ENCODE peak calls at places on chromosomes 4 and X, in four cellular contexts. One of them, this sample, is unnamed.

GRCh38 chr4:102308032-102308799 is 37.1 kb downstream of the SLC39A8 start:
- DNase-seq in mesothelial cell of epicardium: no peak
- DNase-seq in fibroblast of mammary gland: peak; percentile 17
- DNase-seq in neural crest cell: no peak
- DNase-seq in this sample: no peak

GRCh38 chr4:180828455-180829018 is 1414.7 kb upstream of the TENM3 start:
- DNase-seq in fibroblast of mammary gland: peak; percentile 85
- DNase-seq in neural crest cell: peak; percentile 48
- DNase-seq in mesothelial cell of epicardium: no peak
- DNase-seq in this sample: no peak

GRCh38 chr4:80012291-80012690 is 60.7 kb downstream of the ANTXR2 start:
- DNase-seq in neural crest cell: no peak
- DNase-seq in fibroblast of mammary gland: no peak
- DNase-seq in mesothelial cell of epicardium: no peak
- DNase-seq in this sample: no peak

GRCh38 chr4:33107813-33108212 is 2387.6 kb downstream of the PCDH7 start:
- DNase-seq in mesothelial cell of epicardium: no peak
- DNase-seq in fibroblast of mammary gland: peak; percentile 56
- DNase-seq in neural crest cell: no peak
- DNase-seq in this sample: no peak

GRCh38 chrX:39477438-39478120 is 620.2 kb downstream of the BCOR start:
- DNase-seq in mesothelial cell of epicardium: no peak
- DNase-seq in neural crest cell: peak; percentile 32
- DNase-seq in fibroblast of mammary gland: no peak
- DNase-seq in this sample: peak; percentile 15

GRCh38 chrX:25013593-25014365 is 2.0 kb downstream of the ARX start:
- DNase-seq in mesothelial cell of epicardium: no peak
- DNase-seq in neural crest cell: no peak
- DNase-seq in fibroblast of mammary gland: no peak
- DNase-seq in this sample: no peak

GRCh38 chr4:177574446-177574845 is 132.2 kb upstream of the AGA start:
- DNase-seq in mesothelial cell of epicardium: no peak
- DNase-seq in neural crest cell: no peak
- DNase-seq in fibroblast of mammary gland: peak; percentile 40
- DNase-seq in this sample: no peak

GRCh38 chr4:5686338-5686737 is 22.0 kb downstream of the EVC2 start:
- DNase-seq in mesothelial cell of epicardium: no peak
- DNase-seq in fibroblast of mammary gland: no peak
- DNase-seq in neural crest cell: no peak
- DNase-seq in this sample: no peak

GRCh38 chr4:159487284-159487747 is 384.4 kb downstream of the RAPGEF2 start:
- DNase-seq in fibroblast of mammary gland: peak; percentile 75
- DNase-seq in mesothelial cell of epicardium: no peak
- DNase-seq in neural crest cell: peak; percentile 49
- DNase-seq in this sample: no peak

GRCh38 chr4:94766856-94767255 is 9.1 kb downstream of the BMPR1B start:
- DNase-seq in mesothelial cell of epicardium: no peak
- DNase-seq in neural crest cell: no peak
- DNase-seq in fibroblast of mammary gland: peak; percentile 82
- DNase-seq in this sample: no peak

GRCh38 chr4:176320976-176321361 is 1.2 kb downstream of the SPCS3 start:
- DNase-seq in mesothelial cell of epicardium: no peak
- DNase-seq in neural crest cell: no peak
- DNase-seq in fibroblast of mammary gland: peak; percentile 22
- DNase-seq in this sample: no peak

GRCh38 chr4:128776794-128777216 is 32.7 kb upstream of the JADE1 start:
- DNase-seq in neural crest cell: no peak
- DNase-seq in mesothelial cell of epicardium: no peak
- DNase-seq in fibroblast of mammary gland: peak; percentile 89
- DNase-seq in this sample: no peak

GRCh38 chrX:13649823-13650222 is 3.1 kb upstream of the TCEANC start:
- DNase-seq in neural crest cell: no peak
- DNase-seq in fibroblast of mammary gland: peak; percentile 71
- DNase-seq in mesothelial cell of epicardium: no peak
- DNase-seq in this sample: no peak

GRCh38 chr4:123234966-123235365 is 161.6 kb upstream of the SPRY1 start:
- DNase-seq in neural crest cell: no peak
- DNase-seq in fibroblast of mammary gland: no peak
- DNase-seq in mesothelial cell of epicardium: no peak
- DNase-seq in this sample: no peak

GRCh38 chrX:14080031-14080430 is 50.3 kb upstream of the GEMIN8 start:
- DNase-seq in neural crest cell: no peak
- DNase-seq in fibroblast of mammary gland: no peak
- DNase-seq in mesothelial cell of epicardium: no peak
- DNase-seq in this sample: no peak

GRCh38 chr4:112378858-112379257 is 81.7 kb downstream of the ALPK1 start:
- DNase-seq in neural crest cell: no peak
- DNase-seq in fibroblast of mammary gland: no peak
- DNase-seq in mesothelial cell of epicardium: no peak
- DNase-seq in this sample: no peak

GRCh38 chr4:112377127-112377635 is 80.0 kb downstream of the ALPK1 start:
- DNase-seq in mesothelial cell of epicardium: no peak
- DNase-seq in neural crest cell: no peak
- DNase-seq in fibroblast of mammary gland: no peak
- DNase-seq in this sample: no peak

GRCh38 chr4:112377701-112378620 is 80.8 kb downstream of the ALPK1 start:
- DNase-seq in neural crest cell: no peak
- DNase-seq in mesothelial cell of epicardium: no peak
- DNase-seq in fibroblast of mammary gland: no peak
- DNase-seq in this sample: no peak

GRCh38 chr4:112381996-112382692 is 85.0 kb downstream of the ALPK1 start:
- DNase-seq in mesothelial cell of epicardium: no peak
- DNase-seq in fibroblast of mammary gland: no peak
- DNase-seq in neural crest cell: no peak
- DNase-seq in this sample: no peak

GRCh38 chr4:112379306-112379705 is 82.1 kb downstream of the ALPK1 start:
- DNase-seq in neural crest cell: peak; percentile 56
- DNase-seq in mesothelial cell of epicardium: no peak
- DNase-seq in fibroblast of mammary gland: no peak
- DNase-seq in this sample: no peak
- TF ChIP-seq CTCF in neural crest cell: peak; percentile 55
- TF ChIP-seq CTCF in mesothelial cell of epicardium: no peak
- TF ChIP-seq CTCF in fibroblast of mammary gland: no peak
- TF ChIP-seq CTCF in this sample: no peak

DNA sequence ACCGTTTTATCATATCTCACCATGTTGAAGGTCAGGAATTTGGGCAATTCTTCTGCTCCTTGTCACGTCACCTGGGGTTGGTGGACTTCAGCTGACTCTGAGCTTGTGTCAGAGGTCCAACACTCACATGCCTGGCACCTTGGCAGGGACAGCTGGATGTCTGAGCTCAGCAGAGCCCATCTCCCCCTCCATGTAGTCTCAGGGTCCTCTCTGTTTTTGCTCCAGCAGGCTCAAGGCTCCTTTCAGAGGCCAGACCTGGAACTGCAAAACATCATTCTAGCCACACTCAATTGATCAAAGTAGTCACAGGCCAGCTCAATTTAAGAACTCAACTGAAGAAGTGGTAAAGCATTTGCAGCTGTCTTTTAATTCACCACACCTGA is 45.4 kb downstream of the EDNRA start:
- DNase-seq in neural crest cell: no peak
- DNase-seq in mesothelial cell of epicardium: no peak
- DNase-seq in fibroblast of mammary gland: no peak
- DNase-seq in this sample: no peak
- TF ChIP-seq CTCF in neural crest cell: no peak
- TF ChIP-seq CTCF in mesothelial cell of epicardium: no peak
- TF ChIP-seq CTCF in fibroblast of mammary gland: no peak
- TF ChIP-seq CTCF in this sample: no peak

GRCh38 chr4:82216231-82216630 is 157.6 kb downstream of the HNRNPD start:
- DNase-seq in fibroblast of mammary gland: no peak
- DNase-seq in mesothelial cell of epicardium: no peak
- DNase-seq in neural crest cell: no peak
- DNase-seq in this sample: no peak

GRCh38 chr4:82219346-82219745 is 154.4 kb downstream of the HNRNPD start:
- DNase-seq in fibroblast of mammary gland: no peak
- DNase-seq in mesothelial cell of epicardium: no peak
- DNase-seq in neural crest cell: no peak
- DNase-seq in this sample: no peak

GRCh38 chr4:82213485-82214162 is 160.2 kb downstream of the HNRNPD start:
- DNase-seq in mesothelial cell of epicardium: no peak
- DNase-seq in neural crest cell: no peak
- DNase-seq in fibroblast of mammary gland: no peak
- DNase-seq in this sample: no peak

GRCh38 chr4:82215800-82216199 is 158.0 kb downstream of the HNRNPD start:
- DNase-seq in fibroblast of mammary gland: no peak
- DNase-seq in neural crest cell: no peak
- DNase-seq in mesothelial cell of epicardium: no peak
- DNase-seq in this sample: no peak

DNA sequence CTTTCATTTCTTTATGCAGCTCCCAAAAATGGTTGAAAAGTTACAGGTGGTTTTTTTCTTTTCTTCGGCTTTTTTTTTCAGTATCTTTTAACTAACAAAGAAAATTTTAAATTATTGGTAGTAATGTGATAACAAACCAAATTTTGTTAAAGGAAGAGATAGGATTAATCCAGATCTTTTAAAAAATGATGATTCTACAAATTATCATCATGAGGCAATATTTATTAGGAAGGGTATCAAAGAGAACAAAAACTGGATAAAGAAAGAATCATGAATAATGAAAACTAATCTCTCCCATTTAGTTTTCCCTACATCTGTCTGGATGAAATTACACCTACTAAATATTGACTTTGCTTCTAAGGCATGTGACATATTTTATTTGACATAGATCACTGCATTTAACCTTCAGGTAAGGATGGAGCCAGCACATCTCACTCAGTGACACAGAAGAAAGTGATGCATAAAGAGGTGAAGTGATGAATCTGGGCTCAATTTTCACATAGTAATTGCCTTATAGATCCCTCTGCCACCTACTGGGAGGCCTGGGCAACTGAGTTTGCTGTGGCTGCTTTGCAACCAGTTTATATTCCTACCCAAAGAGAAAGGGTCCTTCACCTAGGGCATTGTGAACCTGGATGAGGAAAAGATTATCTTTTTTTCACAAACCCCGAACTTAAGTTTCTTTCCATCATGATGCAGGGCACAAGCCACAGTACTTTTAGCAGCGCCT is 155.6 kb downstream of the HNRNPD start:
- DNase-seq in fibroblast of mammary gland: no peak
- DNase-seq in neural crest cell: no peak
- DNase-seq in mesothelial cell of epicardium: no peak
- DNase-seq in this sample: no peak
- TF ChIP-seq CTCF in fibroblast of mammary gland: peak; percentile 27
- TF ChIP-seq CTCF in neural crest cell: peak; percentile 50
- TF ChIP-seq CTCF in mesothelial cell of epicardium: no peak
- TF ChIP-seq CTCF in this sample: no peak

DNA sequence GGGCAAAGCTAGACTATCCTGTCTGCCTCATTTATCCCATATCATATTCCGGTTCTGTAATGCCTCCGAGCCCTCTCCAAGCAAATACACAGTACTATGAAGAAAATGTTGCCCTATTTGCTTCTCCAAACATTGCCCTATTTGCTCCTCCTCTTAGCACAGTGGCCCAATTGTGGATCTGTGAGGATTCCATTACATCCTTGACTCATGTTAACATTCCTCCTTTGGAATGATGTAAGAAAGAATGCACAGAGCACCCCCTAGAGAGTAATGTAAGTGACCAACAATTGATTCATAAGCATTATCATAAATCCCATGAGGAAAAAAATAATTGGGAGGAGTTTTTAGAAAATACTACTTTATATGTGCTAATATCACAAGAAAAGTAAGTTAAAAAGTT is 11.3 kb upstream of the BTC start:
- DNase-seq in mesothelial cell of epicardium: no peak
- DNase-seq in fibroblast of mammary gland: peak; percentile 83
- DNase-seq in neural crest cell: no peak
- DNase-seq in this sample: no peak
- TF ChIP-seq CTCF in mesothelial cell of epicardium: no peak
- TF ChIP-seq CTCF in fibroblast of mammary gland: peak; percentile 9
- TF ChIP-seq CTCF in neural crest cell: no peak
- TF ChIP-seq CTCF in this sample: no peak

GRCh38 chr4:183702492-183702891 is 43.4 kb downstream of the TRAPPC11 start:
- DNase-seq in neural crest cell: no peak
- DNase-seq in mesothelial cell of epicardium: no peak
- DNase-seq in fibroblast of mammary gland: no peak
- DNase-seq in this sample: no peak

GRCh38 chr4:183698909-183699308 is 39.8 kb downstream of the TRAPPC11 start:
- DNase-seq in fibroblast of mammary gland: no peak
- DNase-seq in neural crest cell: no peak
- DNase-seq in mesothelial cell of epicardium: no peak
- DNase-seq in this sample: no peak

GRCh38 chr4:183700407-183700806 is 41.3 kb downstream of the TRAPPC11 start:
- DNase-seq in neural crest cell: no peak
- DNase-seq in fibroblast of mammary gland: no peak
- DNase-seq in mesothelial cell of epicardium: no peak
- DNase-seq in this sample: no peak
- TF ChIP-seq CTCF in neural crest cell: no peak
- TF ChIP-seq CTCF in fibroblast of mammary gland: no peak
- TF ChIP-seq CTCF in mesothelial cell of epicardium: no peak
- TF ChIP-seq CTCF in this sample: no peak

GRCh38 chr4:99945718-99946345 is 586 bp downstream of the DNAJB14 start:
- DNase-seq in mesothelial cell of epicardium: peak; percentile 23
- DNase-seq in fibroblast of mammary gland: peak; percentile 20
- DNase-seq in neural crest cell: no peak
- DNase-seq in this sample: no peak
- TF ChIP-seq CTCF in mesothelial cell of epicardium: no peak
- TF ChIP-seq CTCF in fibroblast of mammary gland: no peak
- TF ChIP-seq CTCF in neural crest cell: no peak
- TF ChIP-seq CTCF in this sample: no peak

GRCh38 chr4:38867478-38868054 is at the start of gene FAM114A1:
- DNase-seq in neural crest cell: peak; percentile 38
- DNase-seq in fibroblast of mammary gland: peak; percentile 68
- DNase-seq in mesothelial cell of epicardium: peak; percentile 47
- DNase-seq in this sample: peak; percentile 23

GRCh38 chr4:38869511-38869910 is 1.9 kb downstream of the FAM114A1 start:
- DNase-seq in neural crest cell: no peak
- DNase-seq in fibroblast of mammary gland: peak; percentile 40
- DNase-seq in mesothelial cell of epicardium: no peak
- DNase-seq in this sample: no peak

GRCh38 chr4:38868055-38868965 is 704 bp downstream of the FAM114A1 start:
- DNase-seq in neural crest cell: peak; percentile 6
- DNase-seq in fibroblast of mammary gland: peak; percentile 45
- DNase-seq in mesothelial cell of epicardium: no peak
- DNase-seq in this sample: no peak

GRCh38 chr4:38865445-38865844 is 2.2 kb upstream of the FAM114A1 start:
- DNase-seq in mesothelial cell of epicardium: no peak
- DNase-seq in fibroblast of mammary gland: no peak
- DNase-seq in neural crest cell: no peak
- DNase-seq in this sample: no peak

DNA sequence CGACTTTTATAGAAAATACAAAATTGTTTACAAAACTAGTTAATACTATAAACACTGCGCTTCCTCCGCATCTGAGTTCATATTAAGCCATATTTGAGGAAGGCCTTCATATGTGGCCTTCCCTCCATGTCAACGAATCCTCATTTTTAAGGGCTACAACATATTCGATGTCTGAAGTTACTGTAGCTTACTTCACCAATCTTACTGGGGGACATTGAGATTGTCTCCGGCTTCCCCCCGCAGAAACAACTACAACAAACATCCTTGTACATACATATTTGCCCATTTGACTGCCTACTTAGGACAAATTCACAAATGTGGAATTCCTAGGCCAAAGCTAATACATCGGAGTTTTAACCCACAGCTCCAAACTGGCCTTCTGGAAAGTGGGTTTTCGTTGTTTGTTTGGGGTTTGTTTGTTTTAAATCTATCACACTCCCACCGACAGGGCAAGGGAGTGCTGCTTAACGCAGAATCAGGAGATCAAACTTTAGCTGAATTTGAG is 581 bp upstream of the FAM114A1 start:
- DNase-seq in fibroblast of mammary gland: no peak
- DNase-seq in mesothelial cell of epicardium: no peak
- DNase-seq in neural crest cell: no peak
- DNase-seq in this sample: no peak
- TF ChIP-seq CTCF in fibroblast of mammary gland: no peak
- TF ChIP-seq CTCF in mesothelial cell of epicardium: no peak
- TF ChIP-seq CTCF in neural crest cell: no peak
- TF ChIP-seq CTCF in this sample: no peak